ENCODE peak calls at places on chromosomes 1 and 21, in ten cellular contexts. W is glutamatergic neuron; R is CD8-positive, alpha-beta memory T cell; J is GM13976; B is iPS DF 6.9; P is mucosa of gallbladder; T is prostate gland; M is suprapubic skin; D is kidney tubule cell; A is HAP-1. X is an unnamed sample.
A peak's percentile ranks its signal among the peaks of the same experiment; 100 is the strongest.

GRCh38 chr1:198520524-198521254 is 19.8 kb downstream of the ATP6V1G3 start:
- DNase-seq in J (peak; percentile 15), P (no peak), M (no peak), B (no peak), W (no peak), R (no peak), T (no peak), A (peak; percentile 83), D (no peak), X (no peak)

GRCh38 chr1:20361805-20362381 is 71.2 kb downstream of the VWA5B1 start:
- DNase-seq in W (peak; percentile 93), B (no peak), R (peak; percentile 3), J (peak; percentile 56), D (peak; percentile 54), T (no peak), A (peak; percentile 7), P (peak; percentile 42), M (no peak), X (no peak)

GRCh38 chr1:18816808-18817207 is 42.7 kb downstream of the TAS1R2 start:
- DNase-seq in T (no peak), M (no peak), W (no peak), J (no peak), D (no peak), P (no peak), A (no peak), B (no peak), R (no peak), X (no peak)

GRCh38 chr1:10635385-10635896 is 160.7 kb downstream of the PEX14 start:
- DNase-seq in B (no peak), W (no peak), J (no peak), T (peak; percentile 95), D (peak; percentile 36), M (no peak), P (no peak), A (no peak), R (no peak), X (no peak)

GRCh38 chr1:98940680-98941079 is 64.0 kb downstream of the PLPPR5 start:
- DNase-seq in B (no peak), W (no peak), P (no peak), D (peak; percentile 11), J (no peak), T (no peak), A (no peak), M (no peak), R (no peak), X (no peak)

GRCh38 chr1:245060684-245061374 is 94.0 kb upstream of the KIF26B start:
- DNase-seq in B (no peak), A (no peak), D (no peak), W (no peak), R (no peak), P (no peak), J (no peak), T (no peak), M (no peak), X (no peak)

GRCh38 chr1:2808386-2808705 is 6.9 kb upstream of the TTC34 start:
- DNase-seq in B (no peak), D (no peak), T (no peak), W (no peak), A (no peak), M (no peak), R (no peak), P (no peak), J (no peak), X (no peak)

GRCh38 chr1:52463891-52464290 is 59.5 kb downstream of the PRPF38A start:
- DNase-seq in J (no peak), P (no peak), R (no peak), A (no peak), M (no peak), T (no peak), W (no peak), B (no peak), D (no peak), X (no peak)

GRCh38 chr1:244273845-244274619 is 177.7 kb downstream of the ADSS2 start:
- DNase-seq in M (no peak), P (peak; percentile 61), B (no peak), W (no peak), D (peak; percentile 77), J (no peak), R (no peak), T (no peak), A (no peak), X (peak; percentile 69)

GRCh38 chr21:35063428-35064172 is 14.5 kb upstream of the RUNX1 start:
- DNase-seq in W (no peak), B (no peak), A (no peak), P (peak; percentile 60), D (peak; percentile 79), T (no peak), J (no peak), R (no peak), M (no peak), X (no peak)

GRCh38 chr1:207298186-207298585 is 23.3 kb upstream of the CD55 start:
- DNase-seq in P (no peak), M (no peak), W (no peak), A (no peak), R (no peak), D (no peak), B (no peak), T (no peak), J (no peak), X (no peak)

GRCh38 chr1:51878307-51878615 is 266 bp downstream of the NRDC start:
- DNase-seq in A (no peak), B (no peak), R (no peak), M (no peak), W (no peak), P (no peak), T (no peak), J (no peak), D (no peak), X (no peak)